ENCODE peak calls at places on chromosomes 16 and 17, in eight cellular contexts. J, B, X, G, N, K, L and F are unnamed samples.

GRCh38 chr16:2798723-2799204 is 494 bp downstream of the PRSS41 start:
- DNase-seq in X (peak; percentile 77), N (no peak), L (no peak), G (no peak), K (no peak), J (no peak), B (peak; percentile 63), F (no peak)

GRCh38 chr17:31877341-31877740 is 18.3 kb upstream of the COPRS start:
- DNase-seq in L (no peak), N (no peak), J (no peak), K (no peak), X (peak; percentile 69), G (no peak), B (no peak), F (no peak)

GRCh38 chr17:5840811-5841446 is 229.2 kb upstream of the WSCD1 start:
- DNase-seq in K (no peak), G (no peak), X (no peak), B (no peak), L (no peak), N (no peak), J (no peak), F (no peak)

GRCh38 chr16:65662236-65662635 is 540.4 kb upstream of the CDH11 start:
- DNase-seq in G (no peak), K (no peak), X (no peak), L (no peak), B (no peak), J (no peak), N (no peak), F (no peak)

GRCh38 chr16:73046484-73047214 is 1.3 kb downstream of the ZFHX3 start:
- DNase-seq in G (no peak), B (no peak), X (peak; percentile 73), L (no peak), J (no peak), K (no peak), N (no peak), F (no peak)

GRCh38 chr17:4161179-4161559 is 18.2 kb downstream of the CYB5D2 start:
- DNase-seq in G (peak; percentile 40), K (no peak), L (peak; percentile 98), J (no peak), B (no peak), X (peak; percentile 92), N (no peak), F (no peak)

GRCh38 chr16:24972608-24973220 is 42.5 kb downstream of the ARHGAP17 start:
- DNase-seq in L (no peak), J (no peak), G (no peak), X (no peak), N (no peak), B (no peak), K (no peak), F (no peak)

GRCh38 chr17:9435165-9435564 is 140.5 kb downstream of the STX8 start:
- DNase-seq in K (no peak), B (no peak), X (no peak), J (no peak), G (no peak), L (no peak), N (no peak), F (no peak)

GRCh38 chr16:66175058-66175457 is 191.4 kb upstream of the CDH5 start:
- DNase-seq in L (no peak), G (no peak), X (no peak), N (no peak), J (no peak), K (no peak), B (no peak), F (no peak)

GRCh38 chr16:66416136-66416535 is 11.0 kb upstream of the BEAN1 start:
- DNase-seq in X (no peak), J (no peak), B (no peak), G (no peak), L (no peak), K (no peak), N (no peak), F (no peak)

GRCh38 chr17:76272541-76273434 is 7.6 kb downstream of the UBALD2 start:
- DNase-seq in X (peak; percentile 85), J (no peak), K (no peak), N (peak; percentile 42), G (no peak), L (no peak), B (no peak), F (no peak)

GRCh38 chr17:51322390-51323029 is 62.2 kb downstream of the UTP18 start:
- DNase-seq in X (no peak), G (no peak), L (peak; percentile 30), B (no peak), J (no peak), K (no peak), N (no peak), F (no peak)

GRCh38 chr17:2904135-2904534 is 107.9 kb downstream of the RAP1GAP2 start:
- DNase-seq in J (no peak), G (no peak), N (no peak), L (no peak), K (peak; percentile 4), X (peak; percentile 92), B (no peak), F (peak; percentile 44)

GRCh38 chr17:72193395-72194106 is 72.7 kb downstream of the SOX9 start:
- DNase-seq in L (no peak), K (no peak), G (no peak), B (no peak), X (peak; percentile 90), N (no peak), J (no peak), F (no peak)

GRCh38 chr17:2230877-2231276 is 72.7 kb downstream of the SMG6 start:
- DNase-seq in X (no peak), L (no peak), K (peak; percentile 20), J (no peak), B (no peak), G (no peak), N (no peak), F (no peak)

GRCh38 chr16:35182943-35183550 is 1723.6 kb downstream of the TP53TG3F start:
- DNase-seq in J (no peak), X (peak; percentile 17), K (no peak), L (no peak), B (no peak), G (no peak), N (no peak), F (no peak)

GRCh38 chr16:35184356-35184870 is 1725.0 kb downstream of the TP53TG3F start:
- DNase-seq in J (no peak), N (no peak), L (no peak), X (peak; percentile 15), B (no peak), K (no peak), G (no peak), F (no peak)

GRCh38 chr16:35180970-35181369 is 1721.6 kb downstream of the TP53TG3F start:
- DNase-seq in G (no peak), L (no peak), B (no peak), N (no peak), K (no peak), X (no peak), J (no peak), F (peak; percentile 26)

GRCh38 chr16:35182043-35182677 is 1722.7 kb downstream of the TP53TG3F start:
- DNase-seq in B (no peak), L (no peak), G (no peak), J (no peak), K (no peak), X (peak; percentile 5), N (no peak), F (no peak)

DNA sequence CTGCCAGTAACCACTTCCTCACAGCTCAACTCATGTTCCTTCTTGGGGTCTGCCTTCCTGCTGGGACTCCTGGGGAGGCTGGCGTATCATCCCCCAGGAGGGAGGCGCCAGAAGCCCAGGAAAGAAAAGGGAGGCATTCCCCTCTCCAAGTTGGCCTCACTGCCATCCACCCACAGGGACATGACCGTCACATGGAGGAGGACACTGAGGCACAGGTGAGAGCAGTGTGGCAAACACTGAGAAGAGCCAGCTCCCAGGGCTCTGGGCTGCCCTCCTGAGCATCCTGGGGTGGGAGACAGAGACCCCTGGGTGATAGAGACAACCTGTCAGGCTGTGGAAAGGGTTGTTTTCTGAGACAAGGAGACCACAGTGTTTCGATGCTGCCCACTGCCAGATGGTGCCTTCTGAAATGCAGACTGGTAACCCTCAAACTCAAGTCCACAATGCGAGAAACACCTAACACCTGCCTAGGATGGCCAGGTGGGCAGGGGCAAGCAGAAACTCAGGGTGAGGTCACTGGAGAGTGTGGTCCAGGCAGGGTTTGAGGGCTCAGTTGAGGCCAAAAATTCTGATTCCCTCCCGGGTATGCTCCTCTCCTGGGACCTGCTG is 1722.1 kb downstream of the TP53TG3F start:
- DNase-seq in L (no peak), J (no peak), X (no peak), K (no peak), B (no peak), G (no peak), N (no peak), F (peak; percentile 15)
- H3K27ac ChIP-seq in L (no peak overlapping the region), J (no peak overlapping the region), X (no peak overlapping the region), K (no peak overlapping the region), B (no peak overlapping the region), G (no peak overlapping the region), N (no peak overlapping the region), F (no peak overlapping the region)

DNA sequence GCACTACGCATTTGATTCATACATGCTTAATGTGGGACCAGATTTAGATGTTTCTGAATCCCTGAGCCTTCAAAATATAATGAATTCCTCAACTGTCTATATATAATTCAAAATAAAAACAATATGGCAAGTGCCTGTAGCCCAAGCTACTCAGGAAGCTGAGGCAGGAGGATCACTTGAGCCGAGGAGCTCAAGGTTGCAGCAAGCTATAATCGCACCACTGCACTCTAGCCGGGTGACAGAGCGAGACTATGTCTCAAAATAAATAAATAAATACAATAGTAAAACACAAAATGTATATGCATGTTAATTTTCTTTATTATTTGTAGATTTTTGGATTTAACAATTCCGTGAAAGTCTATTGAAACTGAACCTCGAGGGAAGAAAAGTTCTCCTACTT is 50.6 kb upstream of the IRX6 start:
- DNase-seq in N (no peak), J (no peak), B (no peak), X (no peak), L (no peak), G (no peak), K (no peak), F (no peak)
- H3K27ac ChIP-seq in N (no peak overlapping the region), J (no peak overlapping the region), B (no peak overlapping the region), X (no peak overlapping the region), L (no peak overlapping the region), G (no peak overlapping the region), K (no peak overlapping the region), F (no peak overlapping the region)

GRCh38 chr17:17362531-17362930 is 59.4 kb downstream of the NT5M start:
- DNase-seq in G (no peak), L (no peak), X (no peak), J (no peak), N (no peak), K (no peak), B (peak; percentile 38), F (peak; percentile 11)
- H3K27ac ChIP-seq in G (no peak overlapping the region), L (no peak overlapping the region), X (no peak overlapping the region), J (no peak overlapping the region), N (no peak overlapping the region), K (no peak overlapping the region), B (no peak overlapping the region), F (no peak overlapping the region)

DNA sequence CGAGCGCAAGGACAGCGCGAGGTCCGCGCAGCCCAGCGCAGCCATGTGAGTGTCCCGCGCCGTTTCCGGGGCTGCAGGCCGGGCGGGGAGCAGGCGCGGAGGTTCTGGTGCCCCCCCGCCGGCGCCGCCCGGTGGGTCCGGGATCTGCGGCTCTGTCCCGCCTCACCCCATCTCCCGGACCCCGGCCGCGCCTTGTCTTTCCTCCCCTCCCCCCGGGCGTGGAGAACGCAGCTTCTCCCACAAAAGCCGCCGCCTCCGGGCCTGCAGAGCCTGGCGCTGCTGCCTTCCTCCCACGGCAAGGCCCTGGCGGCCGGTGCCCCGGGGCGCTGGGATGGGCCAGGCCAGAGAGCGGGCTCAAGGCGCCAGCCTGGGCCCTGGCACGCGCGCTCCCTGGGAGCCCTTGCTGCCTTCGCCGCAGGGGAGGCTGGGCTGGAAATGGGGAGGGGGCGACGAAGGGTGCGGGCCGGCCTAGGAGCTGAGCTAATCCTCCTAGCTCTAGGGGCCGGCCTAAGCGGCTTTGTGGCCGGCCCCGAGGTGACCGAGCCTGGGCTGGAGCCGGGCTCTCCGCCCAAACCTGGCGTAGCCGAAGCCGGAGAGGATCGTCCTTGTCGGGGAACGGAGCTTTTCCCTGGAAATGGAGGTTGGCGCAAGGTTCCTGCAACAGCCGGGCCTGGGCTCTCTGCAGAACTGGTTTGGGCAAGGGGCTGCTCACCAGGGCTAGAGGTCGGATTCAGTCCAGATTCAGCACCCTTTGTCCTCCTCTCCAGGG is 425 bp downstream of the RIPOR1 start:
- DNase-seq in G (no peak), X (peak; percentile 96), L (peak; percentile 57), N (no peak), B (peak; percentile 80), K (peak; percentile 60), J (no peak), F (no peak)
- H3K27ac ChIP-seq in G (peak overlapping the region; percentile 98), X (peak overlapping the region; percentile 70), L (peak overlapping the region; percentile 93), N (no peak overlapping the region), B (peak overlapping the region; percentile 88), K (peak overlapping the region; percentile 93), J (no peak overlapping the region), F (peak overlapping the region; percentile 81)